ENCODE peak calls at places on chromosome X, in ten cellular contexts. O, S, G, K, J, I, V, Z, E and X are unnamed samples.

GRCh38 chrX:68945603-68946228 is 116.9 kb downstream of the EFNB1 start:
- DNase-seq in O (no peak), K (no peak), G (peak; percentile 12), I (no peak), S (no peak), J (peak; percentile 70), E (no peak), Z (no peak), V (peak; percentile 66), X (no peak)

GRCh38 chrX:125293792-125294780 is 25.6 kb upstream of the TEX13C start:
- DNase-seq in J (no peak), O (no peak), V (no peak), G (no peak), S (no peak), E (no peak), Z (no peak), I (no peak), K (no peak), X (no peak)

GRCh38 chrX:104419211-104419610 is 146.8 kb upstream of the IL1RAPL2 start:
- DNase-seq in E (no peak), O (peak; percentile 80), K (no peak), V (no peak), S (no peak), J (no peak), G (no peak), I (no peak), Z (no peak), X (no peak)

GRCh38 chrX:108439434-108439883 is at the start of gene COL4A5:
- DNase-seq in K (peak; percentile 48), O (peak; percentile 69), Z (no peak), G (peak; percentile 16), V (no peak), I (no peak), E (peak; percentile 45), S (peak; percentile 75), J (peak; percentile 80), X (peak; percentile 43)

GRCh38 chrX:124113799-124114600 is 152.5 kb downstream of the STAG2 start:
- DNase-seq in S (no peak), K (no peak), V (no peak), J (no peak), G (no peak), E (no peak), Z (no peak), O (no peak), I (no peak), X (no peak)

GRCh38 chrX:46831620-46832327 is 5.1 kb upstream of the RP2 start:
- DNase-seq in K (no peak), J (peak; percentile 72), G (no peak), V (no peak), E (no peak), S (no peak), I (no peak), Z (no peak), O (peak; percentile 50), X (no peak)

GRCh38 chrX:65769564-65770292 is 102.3 kb downstream of the MSN start:
- DNase-seq in Z (no peak), O (no peak), E (no peak), S (no peak), G (no peak), V (no peak), I (no peak), K (no peak), J (no peak), X (no peak)

GRCh38 chrX:19772759-19773623 is 114.4 kb downstream of the SH3KBP1 start:
- DNase-seq in O (no peak), Z (no peak), K (no peak), S (no peak), V (no peak), J (no peak), I (no peak), G (no peak), E (no peak), X (no peak)

GRCh38 chrX:3548743-3549441 is 164.6 kb downstream of the PRKX start:
- DNase-seq in J (peak; percentile 79), V (no peak), S (no peak), I (no peak), K (peak; percentile 12), E (peak; percentile 24), G (no peak), O (no peak), Z (no peak), X (no peak)
- TF ChIP-seq CTCF in J (peak; percentile 58), V (no peak), S (peak; percentile 47), I (no peak), K (peak; percentile 42), E (no peak), G (no peak), O (peak; percentile 47), Z (no peak), X (peak; percentile 33)

GRCh38 chrX:30875957-30876356 is 13.1 kb downstream of the TAB3 start:
- DNase-seq in S (no peak), V (no peak), J (peak; percentile 87), I (no peak), K (no peak), O (peak; percentile 45), E (no peak), Z (no peak), G (no peak), X (no peak)

GRCh38 chrX:30874851-30875250 is 14.2 kb downstream of the TAB3 start:
- DNase-seq in V (no peak), S (no peak), G (no peak), I (no peak), J (no peak), K (no peak), O (no peak), E (no peak), Z (no peak), X (no peak)

GRCh38 chrX:30880058-30880457 is 9.0 kb downstream of the TAB3 start:
- DNase-seq in O (no peak), Z (no peak), J (no peak), I (no peak), K (no peak), S (no peak), G (no peak), V (no peak), E (no peak), X (no peak)

GRCh38 chrX:30881390-30881789 is 7.7 kb downstream of the TAB3 start:
- DNase-seq in J (no peak), S (no peak), V (no peak), G (no peak), Z (no peak), O (no peak), I (no peak), E (no peak), K (no peak), X (no peak)

DNA sequence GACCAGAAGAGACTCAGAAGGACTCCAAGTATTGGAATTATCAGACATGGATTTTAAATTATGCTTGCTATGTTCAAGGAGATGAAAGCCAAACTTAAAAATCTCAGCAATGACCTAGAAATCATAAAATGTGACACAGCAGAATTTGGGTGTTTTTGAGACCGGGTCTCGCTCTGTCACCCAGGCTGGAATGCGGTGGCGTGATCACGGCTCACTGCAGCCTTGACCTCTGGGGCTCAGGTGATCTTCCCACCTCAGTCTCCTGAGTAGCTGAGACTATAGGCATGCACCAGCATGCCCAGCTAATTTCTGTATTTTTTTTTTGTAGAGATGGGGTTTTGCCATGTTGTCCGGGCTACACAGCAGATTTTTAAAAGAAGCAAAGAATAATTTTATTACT is 12.7 kb downstream of the TAB3 start:
- DNase-seq in V (no peak), S (no peak), G (no peak), Z (no peak), I (no peak), E (no peak), O (no peak), J (no peak), K (no peak), X (no peak)
- H3K27ac ChIP-seq in V (no peak overlapping the region), S (no peak overlapping the region), G (no peak overlapping the region), Z (no peak overlapping the region), I (no peak overlapping the region), E (no peak overlapping the region), O (peak overlapping the region; percentile 93), J (peak overlapping the region; percentile 45), K (no peak overlapping the region), X (no peak overlapping the region)

GRCh38 chrX:40392599-40392998 is 188.2 kb upstream of the ATP6AP2 start:
- DNase-seq in E (no peak), G (no peak), S (no peak), J (no peak), K (no peak), Z (no peak), O (no peak), I (no peak), V (no peak), X (no peak)

GRCh38 chrX:40388441-40388840 is 192.3 kb upstream of the ATP6AP2 start:
- DNase-seq in J (no peak), K (no peak), I (no peak), V (no peak), O (no peak), E (no peak), Z (no peak), G (no peak), S (no peak), X (no peak)

GRCh38 chrX:40391662-40392061 is 189.1 kb upstream of the ATP6AP2 start:
- DNase-seq in G (no peak), K (no peak), Z (no peak), V (no peak), I (no peak), O (no peak), E (no peak), J (no peak), S (no peak), X (no peak)

GRCh38 chrX:40389555-40389954 is 191.2 kb upstream of the ATP6AP2 start:
- DNase-seq in O (no peak), Z (no peak), J (no peak), G (no peak), I (no peak), K (no peak), S (no peak), E (no peak), V (no peak), X (no peak)

DNA sequence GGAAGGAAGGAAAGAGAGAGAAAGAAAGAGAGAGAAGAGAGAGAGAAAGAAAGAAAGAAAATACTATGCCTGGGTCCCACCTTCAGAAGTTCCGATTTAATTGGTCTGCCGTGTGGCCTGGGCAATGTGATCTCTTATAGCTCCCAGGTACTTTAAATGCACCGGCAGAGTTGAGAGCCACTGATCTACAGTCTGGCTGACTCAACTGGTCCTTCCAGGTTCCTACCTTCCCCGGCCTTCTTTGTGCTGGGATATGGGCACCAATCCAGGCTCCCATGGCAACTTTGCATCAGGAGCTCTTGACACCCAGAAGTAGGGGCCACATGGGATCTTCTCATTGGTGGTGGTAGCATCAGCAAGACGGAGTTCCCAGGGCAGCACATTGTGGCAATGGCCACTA is 186.5 kb upstream of the ATP6AP2 start:
- DNase-seq in J (no peak), S (no peak), G (no peak), I (no peak), E (no peak), Z (no peak), V (no peak), O (no peak), K (no peak), X (no peak)
- TF ChIP-seq CTCF in J (no peak), S (no peak), G (no peak), I (no peak), E (no peak), Z (no peak), V (no peak), O (no peak), K (no peak), X (no peak)

DNA sequence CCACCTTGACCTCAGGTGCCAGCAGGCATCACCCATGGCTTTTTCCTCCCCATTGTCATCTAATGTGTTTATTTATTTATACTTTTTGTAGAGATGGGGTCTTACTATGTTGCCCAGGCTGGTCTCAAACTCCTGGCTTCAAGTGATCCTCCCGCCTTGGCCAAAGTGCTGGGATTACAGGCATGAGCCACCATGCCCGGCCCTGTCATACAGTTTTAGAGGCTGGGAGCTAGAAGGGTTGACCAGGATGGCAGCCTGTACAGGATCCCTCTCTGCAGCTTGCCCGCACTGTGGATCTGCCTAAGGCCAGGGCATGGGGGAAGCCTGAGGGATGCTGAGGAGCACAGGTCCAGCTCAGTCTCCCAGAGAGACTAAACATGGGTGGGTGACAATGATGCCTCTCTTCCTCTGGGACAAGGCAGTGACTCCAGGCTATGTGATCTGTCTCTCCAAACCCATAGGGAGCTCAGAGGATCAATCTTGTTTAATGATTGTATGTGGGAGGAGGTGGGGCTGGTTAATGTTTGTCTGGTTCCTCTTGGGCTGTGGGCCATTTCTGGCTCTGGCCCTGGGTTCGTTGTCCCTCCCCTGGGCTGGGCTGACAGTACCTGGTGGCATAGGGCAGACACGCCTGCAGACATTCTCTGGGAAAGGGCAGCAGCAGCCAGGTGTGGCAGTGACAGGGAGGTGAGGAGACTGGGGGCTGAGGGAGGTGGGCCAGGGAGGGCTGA is 8.3 kb upstream of the GJB1 start:
- DNase-seq in I (no peak), V (no peak), Z (no peak), O (no peak), S (no peak), G (peak; percentile 85), E (no peak), K (no peak), J (no peak), X (no peak)
- H3K27ac ChIP-seq in I (no peak overlapping the region), V (no peak overlapping the region), Z (no peak overlapping the region), O (no peak overlapping the region), S (no peak overlapping the region), G (peak overlapping the region; percentile 76), E (no peak overlapping the region), K (no peak overlapping the region), J (no peak overlapping the region), X (no peak overlapping the region)